ENCODE peak calls at places on chromosomes 4 and X, in four cellular contexts. G, K, C and O are unnamed samples.

GRCh38 chrX:71911023-71911730 is 532 bp downstream of the NHSL2 start:
- DNase-seq in G (peak; percentile 40), K (no peak), C (peak; percentile 9), O (no peak)

GRCh38 chrX:130418066-130418465 is 16.3 kb downstream of the RBMX2 start:
- DNase-seq in G (no peak), K (no peak), C (no peak), O (no peak)

GRCh38 chr4:26131711-26132110 is 189.1 kb upstream of the RBPJ start:
- DNase-seq in G (no peak), K (no peak), C (no peak), O (no peak)

GRCh38 chr4:8293131-8293975 is 23.8 kb downstream of the HTRA3 start:
- DNase-seq in G (no peak), K (no peak), C (no peak), O (no peak)

GRCh38 chrX:1451251-1451675 is 1.4 kb downstream of the ASMTL start:
- DNase-seq in G (no peak), K (no peak), C (no peak), O (no peak)

GRCh38 chr4:82560853-82561744 is 689 bp downstream of the TMEM150C start:
- DNase-seq in G (peak; percentile 36), K (no peak), C (peak; percentile 9), O (no peak)

GRCh38 chr4:7214359-7214758 is 22.0 kb downstream of the SORCS2 start:
- DNase-seq in G (peak; percentile 44), K (no peak), C (no peak), O (no peak)

GRCh38 chr4:573122-573892 is 2.8 kb downstream of the TMEM271 start:
- DNase-seq in G (no peak), K (no peak), C (no peak), O (no peak)

GRCh38 chrX:154749856-154750255 is 1.0 kb downstream of the GAB3 start:
- DNase-seq in G (peak; percentile 44), K (no peak), C (no peak), O (no peak)

GRCh38 chr4:159010100-159010499 is 92.8 kb upstream of the RAPGEF2 start:
- DNase-seq in G (no peak), K (no peak), C (no peak), O (no peak)

GRCh38 chrX:45022144-45022543 is 149.2 kb downstream of the KDM6A start:
- DNase-seq in G (no peak), K (no peak), C (no peak), O (no peak)

GRCh38 chr4:124785645-124786044 is 73.1 kb upstream of the ANKRD50 start:
- DNase-seq in G (no peak), K (no peak), C (no peak), O (no peak)

GRCh38 chr4:177393236-177393635 is 49.0 kb downstream of the AGA start:
- DNase-seq in G (no peak), K (no peak), C (peak; percentile 26), O (no peak)

GRCh38 chr4:55866290-55866907 is 13.0 kb downstream of the EXOC1 start:
- DNase-seq in G (peak; percentile 98), K (peak; percentile 82), C (no peak), O (peak; percentile 97)

GRCh38 chrX:30489323-30489722 is 88.2 kb downstream of the TASL start:
- DNase-seq in G (peak; percentile 1), K (no peak), C (no peak), O (no peak)

GRCh38 chr4:70608324-70608723 is 16.3 kb downstream of the AMBN start:
- DNase-seq in G (no peak), K (no peak), C (no peak), O (no peak)

GRCh38 chrX:44844204-44844603 is 383 bp downstream of the DUSP21 start:
- DNase-seq in G (no peak), K (no peak), C (no peak), O (no peak)

GRCh38 chr4:3293410-3294391 is 880 bp downstream of the RGS12 start:
- DNase-seq in G (peak; percentile 15), K (no peak), C (no peak), O (no peak)

DNA sequence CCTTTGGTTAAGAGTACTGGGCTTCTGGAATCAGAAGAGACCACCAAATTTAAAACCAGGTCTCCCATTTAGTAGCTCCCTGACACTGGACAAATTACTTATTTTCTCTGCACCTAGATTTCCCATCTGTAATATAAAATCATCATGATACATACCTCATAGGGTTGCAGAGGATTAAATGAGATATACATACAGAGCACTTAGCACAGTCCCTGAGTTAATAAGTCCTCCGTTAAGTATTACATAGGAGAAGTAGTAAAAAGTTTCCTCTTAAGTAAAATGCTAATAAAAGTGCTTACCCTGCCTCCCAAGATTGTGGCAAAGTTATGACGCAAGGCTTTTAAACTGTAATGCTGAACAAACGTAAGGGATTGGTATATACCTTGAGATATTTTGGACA is 539 bp upstream of the CHIC1 start:
- DNase-seq in G (no peak), K (no peak), C (no peak), O (peak; percentile 7)
- H3K4me3 ChIP-seq in G (peak overlapping the region; percentile 86), K (peak overlapping the region; percentile 70), C (peak overlapping the region; percentile 70), O (peak overlapping the region; percentile 75)

DNA sequence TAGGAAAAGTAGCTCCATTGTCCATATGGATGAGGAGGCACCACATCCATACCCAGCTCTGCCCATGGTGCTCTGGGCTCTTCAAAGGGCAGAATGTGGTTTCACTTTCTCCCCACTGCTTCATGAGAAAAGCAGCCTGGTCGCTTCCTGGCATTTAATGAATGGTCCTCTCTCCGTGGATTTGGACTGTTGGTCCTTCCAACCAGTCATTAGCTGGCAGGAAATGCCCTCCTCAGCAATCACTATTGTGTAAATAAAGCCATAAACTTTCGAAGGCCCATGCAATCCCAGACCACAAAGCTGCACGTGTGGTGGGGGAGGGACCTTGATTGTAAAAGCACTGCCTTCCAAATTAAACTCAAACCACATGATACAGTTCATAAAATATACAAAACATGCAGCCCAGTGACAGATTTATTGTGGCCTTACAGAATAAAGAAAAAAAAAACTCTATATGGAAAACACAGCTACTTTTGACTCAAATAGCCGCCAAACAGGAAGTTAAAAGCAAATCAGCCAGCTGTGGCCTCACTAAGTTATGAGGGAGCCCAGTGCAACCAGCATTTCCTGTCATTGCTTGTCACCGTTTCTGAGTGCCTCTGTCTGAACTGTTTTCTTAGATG is 8.1 kb downstream of the MBNL3 start:
- DNase-seq in G (peak; percentile 58), K (no peak), C (peak; percentile 64), O (peak; percentile 35)
- H3K4me3 ChIP-seq in G (peak overlapping the region; percentile 61), K (peak overlapping the region; percentile 27), C (peak overlapping the region; percentile 45), O (peak overlapping the region; percentile 27)

DNA sequence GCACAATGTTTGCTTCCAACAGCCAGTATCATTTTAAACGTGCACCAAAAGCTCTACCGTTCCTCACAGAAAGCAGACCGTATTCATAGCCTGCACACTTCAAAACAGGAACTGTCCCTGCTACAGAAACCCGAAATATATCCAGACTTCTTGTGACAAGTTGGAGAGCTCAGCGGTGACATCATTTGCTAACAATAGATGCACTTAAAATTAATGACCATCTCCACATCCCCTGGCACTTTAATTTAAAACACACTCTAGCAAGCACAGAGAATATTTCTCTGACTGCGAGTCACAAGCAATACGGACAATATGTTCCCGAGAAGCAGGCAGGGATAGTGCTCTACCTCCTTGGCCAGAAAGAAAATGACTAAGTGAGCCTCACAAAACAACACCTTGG is 2.5 kb downstream of the NYX start:
- DNase-seq in G (peak; percentile 42), K (no peak), C (no peak), O (no peak)
- H3K4me3 ChIP-seq in G (peak overlapping the region; percentile 59), K (no peak overlapping the region), C (no peak overlapping the region), O (no peak overlapping the region)

DNA sequence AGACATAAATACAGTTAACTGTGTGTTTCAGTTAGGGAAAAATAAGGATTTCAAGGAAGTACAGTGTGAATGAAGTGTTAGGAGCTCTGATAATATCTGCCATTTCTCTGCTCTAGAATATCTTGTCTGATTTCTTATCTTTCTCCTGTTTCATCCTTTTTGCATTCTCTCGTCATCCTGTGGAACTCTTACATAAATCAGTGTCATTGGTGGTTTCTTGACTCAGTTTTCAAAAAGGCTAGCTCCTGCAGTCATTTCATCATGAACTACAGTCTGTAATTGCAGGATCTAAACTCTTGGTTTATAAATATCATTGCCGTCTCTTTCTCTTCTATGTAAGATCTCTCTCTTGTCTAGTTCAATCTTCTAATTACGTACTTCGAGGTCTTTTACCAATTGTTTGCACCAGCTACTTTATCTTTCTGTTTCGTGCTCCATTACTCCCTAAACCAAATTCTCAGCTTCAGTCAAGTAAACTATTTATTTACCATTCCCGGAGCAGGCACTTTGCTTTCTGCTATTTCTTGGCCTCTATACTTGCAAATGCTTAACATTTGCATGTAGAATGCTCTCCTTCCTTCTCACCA is 293.9 kb downstream of the TENM3 start:
- DNase-seq in G (no peak), K (no peak), C (no peak), O (no peak)
- H3K4me3 ChIP-seq in G (no peak overlapping the region), K (no peak overlapping the region), C (no peak overlapping the region), O (no peak overlapping the region)

GRCh38 chr4:190015538-190016368 is 11.3 kb downstream of the FRG2 start:
- DNase-seq in G (peak; percentile 9), K (no peak), C (no peak), O (no peak)
- H3K4me3 ChIP-seq in G (peak overlapping the region; percentile 58), K (no peak overlapping the region), C (no peak overlapping the region), O (no peak overlapping the region)

GRCh38 chr4:128831526-128832252 is 22.2 kb downstream of the JADE1 start:
- DNase-seq in G (no peak), K (peak; percentile 69), C (no peak), O (no peak)
- H3K4me3 ChIP-seq in G (no peak overlapping the region), K (no peak overlapping the region), C (no peak overlapping the region), O (no peak overlapping the region)

GRCh38 chr4:14880805-14881204 is 121.5 kb upstream of the CPEB2 start:
- DNase-seq in G (no peak), K (no peak), C (no peak), O (no peak)

GRCh38 chr4:14878681-14879080 is 123.6 kb upstream of the CPEB2 start:
- DNase-seq in G (no peak), K (no peak), C (no peak), O (no peak)

GRCh38 chr4:14879643-14880042 is 122.6 kb upstream of the CPEB2 start:
- DNase-seq in G (no peak), K (no peak), C (no peak), O (peak; percentile 73)

GRCh38 chr4:14887842-14888433 is 114.3 kb upstream of the CPEB2 start:
- DNase-seq in G (no peak), K (no peak), C (no peak), O (no peak)

DNA sequence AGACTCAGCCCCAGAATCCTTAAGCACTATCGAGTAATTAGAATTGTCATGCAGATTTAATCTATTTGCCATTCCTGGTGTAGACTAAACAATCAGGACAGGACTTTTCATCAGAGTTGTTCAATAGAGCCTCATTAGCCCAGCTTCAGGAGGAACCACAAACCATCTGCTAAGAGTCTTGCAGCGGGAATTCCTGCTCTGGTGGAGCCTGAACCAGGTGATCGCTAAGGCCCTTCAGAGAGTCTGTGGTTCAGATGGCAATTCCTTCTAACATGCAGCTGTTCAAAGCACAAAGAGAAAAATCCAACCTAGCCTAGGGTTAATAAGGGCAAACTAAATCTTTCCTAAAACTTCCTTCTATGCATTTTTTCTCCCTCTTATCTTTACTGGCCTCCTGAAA is 119.1 kb upstream of the CPEB2 start:
- DNase-seq in G (no peak), K (no peak), C (no peak), O (no peak)
- H3K4me3 ChIP-seq in G (no peak overlapping the region), K (no peak overlapping the region), C (no peak overlapping the region), O (no peak overlapping the region)

GRCh38 chrX:69505772-69506616 is 1.9 kb downstream of the NALF2 start:
- DNase-seq in G (no peak), K (no peak), C (no peak), O (no peak)

GRCh38 chrX:69501433-69501832 is 2.7 kb upstream of the NALF2 start:
- DNase-seq in G (no peak), K (no peak), C (no peak), O (no peak)

GRCh38 chrX:69503228-69503834 is 795 bp upstream of the NALF2 start:
- DNase-seq in G (no peak), K (no peak), C (no peak), O (no peak)

GRCh38 chrX:69504626-69505612 is 793 bp downstream of the NALF2 start:
- DNase-seq in G (peak; percentile 4), K (no peak), C (no peak), O (no peak)

GRCh38 chrX:69503835-69504625 is at the start of gene NALF2:
- DNase-seq in G (peak; percentile 60), K (no peak), C (peak; percentile 40), O (peak; percentile 27)
- H3K4me3 ChIP-seq in G (no peak within 1 kb of the TSS), K (peak within 1 kb of the TSS; percentile 27), C (peak within 1 kb of the TSS; percentile 57), O (peak within 1 kb of the TSS; percentile 52)